ENCODE peak calls at places on chromosome 11, in four cellular contexts. One of them, this sample, is unnamed.

GRCh38 chr11:94706211-94706610 is 61.9 kb upstream of the AMOTL1 start:
- DNase-seq in choroid plexus epithelial cell: no peak
- DNase-seq in stimulated activated CD8-positive, alpha-beta memory T cell treated with anti-CD3 and anti-CD28 coated beads, Interleukin-15, amount 100 ng/mL, for 24 hours: no peak
- DNase-seq in glutamatergic neuron: no peak
- DNase-seq in this sample: no peak

GRCh38 chr11:134580635-134581025 is 168.6 kb upstream of the B3GAT1 start:
- DNase-seq in choroid plexus epithelial cell: no peak
- DNase-seq in stimulated activated CD8-positive, alpha-beta memory T cell treated with anti-CD3 and anti-CD28 coated beads, Interleukin-15, amount 100 ng/mL, for 24 hours: no peak
- DNase-seq in glutamatergic neuron: no peak
- DNase-seq in this sample: no peak

GRCh38 chr11:129694966-129695365 is 120.7 kb upstream of the TMEM45B start:
- DNase-seq in stimulated activated CD8-positive, alpha-beta memory T cell treated with anti-CD3 and anti-CD28 coated beads, Interleukin-15, amount 100 ng/mL, for 24 hours: no peak
- DNase-seq in glutamatergic neuron: no peak
- DNase-seq in choroid plexus epithelial cell: no peak
- DNase-seq in this sample: no peak

GRCh38 chr11:27296406-27296994 is 66.5 kb downstream of the CCDC34 start:
- DNase-seq in glutamatergic neuron: no peak
- DNase-seq in stimulated activated CD8-positive, alpha-beta memory T cell treated with anti-CD3 and anti-CD28 coated beads, Interleukin-15, amount 100 ng/mL, for 24 hours: no peak
- DNase-seq in choroid plexus epithelial cell: peak
- DNase-seq in this sample: no peak

GRCh38 chr11:121841487-121842167 is 274.4 kb downstream of the BLID start:
- DNase-seq in stimulated activated CD8-positive, alpha-beta memory T cell treated with anti-CD3 and anti-CD28 coated beads, Interleukin-15, amount 100 ng/mL, for 24 hours: no peak
- DNase-seq in choroid plexus epithelial cell: peak
- DNase-seq in glutamatergic neuron: no peak
- DNase-seq in this sample: no peak

GRCh38 chr11:13667245-13667644 is 1.2 kb upstream of the FAR1 start:
- DNase-seq in glutamatergic neuron: no peak
- DNase-seq in stimulated activated CD8-positive, alpha-beta memory T cell treated with anti-CD3 and anti-CD28 coated beads, Interleukin-15, amount 100 ng/mL, for 24 hours: no peak
- DNase-seq in choroid plexus epithelial cell: peak
- DNase-seq in this sample: no peak

GRCh38 chr11:131092469-131092868 is 176.2 kb upstream of the SNX19 start:
- DNase-seq in choroid plexus epithelial cell: no peak
- DNase-seq in stimulated activated CD8-positive, alpha-beta memory T cell treated with anti-CD3 and anti-CD28 coated beads, Interleukin-15, amount 100 ng/mL, for 24 hours: no peak
- DNase-seq in glutamatergic neuron: no peak
- DNase-seq in this sample: no peak

GRCh38 chr11:10502770-10503169 is 38.2 kb downstream of the RNF141 start:
- DNase-seq in choroid plexus epithelial cell: no peak
- DNase-seq in stimulated activated CD8-positive, alpha-beta memory T cell treated with anti-CD3 and anti-CD28 coated beads, Interleukin-15, amount 100 ng/mL, for 24 hours: no peak
- DNase-seq in glutamatergic neuron: no peak
- DNase-seq in this sample: no peak

GRCh38 chr11:113411536-113411935 is 24.0 kb downstream of the ANKK1 start:
- DNase-seq in glutamatergic neuron: no peak
- DNase-seq in stimulated activated CD8-positive, alpha-beta memory T cell treated with anti-CD3 and anti-CD28 coated beads, Interleukin-15, amount 100 ng/mL, for 24 hours: no peak
- DNase-seq in choroid plexus epithelial cell: no peak
- DNase-seq in this sample: no peak

GRCh38 chr11:441418-442274 is at the start of gene ANO9:
- DNase-seq in glutamatergic neuron: no peak
- DNase-seq in choroid plexus epithelial cell: no peak
- DNase-seq in stimulated activated CD8-positive, alpha-beta memory T cell treated with anti-CD3 and anti-CD28 coated beads, Interleukin-15, amount 100 ng/mL, for 24 hours: no peak
- DNase-seq in this sample: no peak

GRCh38 chr11:65417702-65418430 is 4.7 kb upstream of the NEAT1 start:
- DNase-seq in glutamatergic neuron: no peak
- DNase-seq in choroid plexus epithelial cell: peak
- DNase-seq in stimulated activated CD8-positive, alpha-beta memory T cell treated with anti-CD3 and anti-CD28 coated beads, Interleukin-15, amount 100 ng/mL, for 24 hours: no peak
- DNase-seq in this sample: no peak

GRCh38 chr11:69280451-69280850 is 13.5 kb upstream of the MYEOV start:
- DNase-seq in glutamatergic neuron: no peak
- DNase-seq in choroid plexus epithelial cell: peak
- DNase-seq in stimulated activated CD8-positive, alpha-beta memory T cell treated with anti-CD3 and anti-CD28 coated beads, Interleukin-15, amount 100 ng/mL, for 24 hours: no peak
- DNase-seq in this sample: no peak

GRCh38 chr11:118167906-118168305 is 8.5 kb downstream of the SCN2B start:
- DNase-seq in glutamatergic neuron: no peak
- DNase-seq in choroid plexus epithelial cell: no peak
- DNase-seq in stimulated activated CD8-positive, alpha-beta memory T cell treated with anti-CD3 and anti-CD28 coated beads, Interleukin-15, amount 100 ng/mL, for 24 hours: no peak
- DNase-seq in this sample: no peak

GRCh38 chr11:130400793-130401483 is 27.5 kb downstream of the ADAMTS8 start:
- DNase-seq in stimulated activated CD8-positive, alpha-beta memory T cell treated with anti-CD3 and anti-CD28 coated beads, Interleukin-15, amount 100 ng/mL, for 24 hours: no peak
- DNase-seq in glutamatergic neuron: no peak
- DNase-seq in choroid plexus epithelial cell: peak
- DNase-seq in this sample: no peak

GRCh38 chr11:75868990-75869389 is 54.0 kb downstream of the UVRAG start:
- DNase-seq in glutamatergic neuron: no peak
- DNase-seq in choroid plexus epithelial cell: no peak
- DNase-seq in stimulated activated CD8-positive, alpha-beta memory T cell treated with anti-CD3 and anti-CD28 coated beads, Interleukin-15, amount 100 ng/mL, for 24 hours: no peak
- DNase-seq in this sample: no peak

GRCh38 chr11:111633248-111633647 is 31.0 kb downstream of the SIK2 start:
- DNase-seq in glutamatergic neuron: no peak
- DNase-seq in choroid plexus epithelial cell: no peak
- DNase-seq in stimulated activated CD8-positive, alpha-beta memory T cell treated with anti-CD3 and anti-CD28 coated beads, Interleukin-15, amount 100 ng/mL, for 24 hours: no peak
- DNase-seq in this sample: no peak

GRCh38 chr11:21552910-21553309 is 640.0 kb upstream of the ANO5 start:
- DNase-seq in stimulated activated CD8-positive, alpha-beta memory T cell treated with anti-CD3 and anti-CD28 coated beads, Interleukin-15, amount 100 ng/mL, for 24 hours: no peak
- DNase-seq in glutamatergic neuron: no peak
- DNase-seq in choroid plexus epithelial cell: no peak
- DNase-seq in this sample: no peak

GRCh38 chr11:73359930-73360742 is 16.1 kb upstream of the RELT start:
- DNase-seq in stimulated activated CD8-positive, alpha-beta memory T cell treated with anti-CD3 and anti-CD28 coated beads, Interleukin-15, amount 100 ng/mL, for 24 hours: no peak
- DNase-seq in choroid plexus epithelial cell: peak
- DNase-seq in glutamatergic neuron: peak
- DNase-seq in this sample: peak

GRCh38 chr11:117605331-117605730 is 191.7 kb downstream of the DSCAML1 start:
- DNase-seq in stimulated activated CD8-positive, alpha-beta memory T cell treated with anti-CD3 and anti-CD28 coated beads, Interleukin-15, amount 100 ng/mL, for 24 hours: no peak
- DNase-seq in choroid plexus epithelial cell: no peak
- DNase-seq in glutamatergic neuron: no peak
- DNase-seq in this sample: no peak

GRCh38 chr11:9700105-9700801 is 36.4 kb downstream of the SWAP70 start:
- DNase-seq in choroid plexus epithelial cell: no peak
- DNase-seq in stimulated activated CD8-positive, alpha-beta memory T cell treated with anti-CD3 and anti-CD28 coated beads, Interleukin-15, amount 100 ng/mL, for 24 hours: no peak
- DNase-seq in glutamatergic neuron: no peak
- DNase-seq in this sample: no peak

GRCh38 chr11:62919898-62920640 is 1.1 kb downstream of the CHRM1 start:
- DNase-seq in glutamatergic neuron: no peak
- DNase-seq in stimulated activated CD8-positive, alpha-beta memory T cell treated with anti-CD3 and anti-CD28 coated beads, Interleukin-15, amount 100 ng/mL, for 24 hours: no peak
- DNase-seq in choroid plexus epithelial cell: no peak
- DNase-seq in this sample: no peak

GRCh38 chr11:67409781-67410368 is 5.6 kb upstream of the CARNS1 start:
- DNase-seq in choroid plexus epithelial cell: no peak
- DNase-seq in stimulated activated CD8-positive, alpha-beta memory T cell treated with anti-CD3 and anti-CD28 coated beads, Interleukin-15, amount 100 ng/mL, for 24 hours: no peak
- DNase-seq in glutamatergic neuron: no peak
- DNase-seq in this sample: no peak

GRCh38 chr11:67315325-67315909 is 12.1 kb downstream of the SSH3 start:
- DNase-seq in glutamatergic neuron: no peak
- DNase-seq in choroid plexus epithelial cell: no peak
- DNase-seq in stimulated activated CD8-positive, alpha-beta memory T cell treated with anti-CD3 and anti-CD28 coated beads, Interleukin-15, amount 100 ng/mL, for 24 hours: no peak
- DNase-seq in this sample: no peak

GRCh38 chr11:9304178-9304577 is 10.2 kb downstream of the TMEM41B start:
- DNase-seq in choroid plexus epithelial cell: no peak
- DNase-seq in glutamatergic neuron: no peak
- DNase-seq in stimulated activated CD8-positive, alpha-beta memory T cell treated with anti-CD3 and anti-CD28 coated beads, Interleukin-15, amount 100 ng/mL, for 24 hours: no peak
- DNase-seq in this sample: no peak

GRCh38 chr11:60756307-60757032 is at the start of gene MS4A15:
- DNase-seq in glutamatergic neuron: no peak
- DNase-seq in choroid plexus epithelial cell: peak
- DNase-seq in stimulated activated CD8-positive, alpha-beta memory T cell treated with anti-CD3 and anti-CD28 coated beads, Interleukin-15, amount 100 ng/mL, for 24 hours: no peak
- DNase-seq in this sample: no peak

GRCh38 chr11:115423728-115424459 is 80.3 kb downstream of the CADM1 start:
- DNase-seq in glutamatergic neuron: no peak
- DNase-seq in stimulated activated CD8-positive, alpha-beta memory T cell treated with anti-CD3 and anti-CD28 coated beads, Interleukin-15, amount 100 ng/mL, for 24 hours: no peak
- DNase-seq in choroid plexus epithelial cell: no peak
- DNase-seq in this sample: no peak

GRCh38 chr11:28461846-28462245 is 353.7 kb downstream of the METTL15 start:
- DNase-seq in glutamatergic neuron: no peak
- DNase-seq in stimulated activated CD8-positive, alpha-beta memory T cell treated with anti-CD3 and anti-CD28 coated beads, Interleukin-15, amount 100 ng/mL, for 24 hours: no peak
- DNase-seq in choroid plexus epithelial cell: peak
- DNase-seq in this sample: no peak

GRCh38 chr11:37984991-37985390 is 1387.0 kb upstream of the RAG2 start:
- DNase-seq in choroid plexus epithelial cell: no peak
- DNase-seq in glutamatergic neuron: no peak
- DNase-seq in stimulated activated CD8-positive, alpha-beta memory T cell treated with anti-CD3 and anti-CD28 coated beads, Interleukin-15, amount 100 ng/mL, for 24 hours: no peak
- DNase-seq in this sample: no peak

GRCh38 chr11:31767066-31767465 is 44.1 kb downstream of the PAX6 start:
- DNase-seq in stimulated activated CD8-positive, alpha-beta memory T cell treated with anti-CD3 and anti-CD28 coated beads, Interleukin-15, amount 100 ng/mL, for 24 hours: no peak
- DNase-seq in choroid plexus epithelial cell: no peak
- DNase-seq in glutamatergic neuron: no peak
- DNase-seq in this sample: no peak

GRCh38 chr11:10314199-10315072 is 9.6 kb downstream of the ADM start:
- DNase-seq in choroid plexus epithelial cell: peak
- DNase-seq in stimulated activated CD8-positive, alpha-beta memory T cell treated with anti-CD3 and anti-CD28 coated beads, Interleukin-15, amount 100 ng/mL, for 24 hours: no peak
- DNase-seq in glutamatergic neuron: no peak
- DNase-seq in this sample: no peak

GRCh38 chr11:13963949-13964770 is 1.6 kb downstream of the SPON1 start:
- DNase-seq in glutamatergic neuron: peak
- DNase-seq in stimulated activated CD8-positive, alpha-beta memory T cell treated with anti-CD3 and anti-CD28 coated beads, Interleukin-15, amount 100 ng/mL, for 24 hours: no peak
- DNase-seq in choroid plexus epithelial cell: no peak
- DNase-seq in this sample: no peak

GRCh38 chr11:118265954-118266353 is 1.9 kb upstream of the MPZL2 start:
- DNase-seq in stimulated activated CD8-positive, alpha-beta memory T cell treated with anti-CD3 and anti-CD28 coated beads, Interleukin-15, amount 100 ng/mL, for 24 hours: no peak
- DNase-seq in choroid plexus epithelial cell: no peak
- DNase-seq in glutamatergic neuron: no peak
- DNase-seq in this sample: no peak

GRCh38 chr11:112290462-112290894 is 29.8 kb upstream of the PLET1 start:
- DNase-seq in glutamatergic neuron: no peak
- DNase-seq in stimulated activated CD8-positive, alpha-beta memory T cell treated with anti-CD3 and anti-CD28 coated beads, Interleukin-15, amount 100 ng/mL, for 24 hours: no peak
- DNase-seq in choroid plexus epithelial cell: no peak
- DNase-seq in this sample: no peak

GRCh38 chr11:61695917-61696316 is 15.7 kb downstream of the DAGLA start:
- DNase-seq in glutamatergic neuron: no peak
- DNase-seq in choroid plexus epithelial cell: peak
- DNase-seq in stimulated activated CD8-positive, alpha-beta memory T cell treated with anti-CD3 and anti-CD28 coated beads, Interleukin-15, amount 100 ng/mL, for 24 hours: peak
- DNase-seq in this sample: peak